ENCODE peak calls at places on chromosomes 16 and 17, in nine cellular contexts. U is OCI-LY7, C is upper lobe of right lung, W is GM23338, Y is left lung, I is heart left ventricle, D is fibroblast of lung, K is mesenchymal stem cell, T is pancreas. L is an unnamed sample.

GRCh38 chr17:81097943-81098308 is 63.0 kb downstream of the BAIAP2 start:
- DNase-seq in U (no peak), C (peak; percentile 85), W (no peak), Y (no peak), I (peak; percentile 63), D (no peak), K (peak; percentile 29), T (no peak), L (no peak)

GRCh38 chr16:7342598-7342997 is 10.0 kb downstream of the RBFOX1 start:
- DNase-seq in U (no peak), C (no peak), W (no peak), Y (no peak), I (no peak), D (no peak), K (no peak), T (no peak), L (no peak)

GRCh38 chr17:75845933-75846700 is 1.9 kb upstream of the UNC13D start:
- DNase-seq in U (no peak), C (no peak), W (no peak), Y (peak; percentile 75), I (no peak), D (no peak), K (no peak), T (peak; percentile 78), L (no peak)

GRCh38 chr16:90077757-90078593 is 844 bp upstream of the PRDM7 start:
- DNase-seq in U (peak; percentile 68), C (no peak), W (peak; percentile 55), Y (no peak), I (no peak), D (peak; percentile 42), K (no peak), T (peak; percentile 69), L (no peak)

GRCh38 chr17:78299052-78299451 is 60.8 kb downstream of the SOCS3 start:
- DNase-seq in U (no peak), C (no peak), W (no peak), Y (no peak), I (no peak), D (no peak), K (no peak), T (no peak), L (no peak)

GRCh38 chr16:74760007-74760767 is 14.4 kb downstream of the FA2H start:
- DNase-seq in U (no peak), C (peak; percentile 43), W (no peak), Y (no peak), I (no peak), D (peak; percentile 28), K (peak; percentile 68), T (no peak), L (no peak)

GRCh38 chr16:86665319-86665675 is 86.9 kb downstream of the FOXL1 start:
- DNase-seq in U (no peak), C (no peak), W (no peak), Y (no peak), I (no peak), D (peak; percentile 68), K (peak; percentile 66), T (no peak), L (no peak)

GRCh38 chr17:63094636-63095035 is 128.6 kb downstream of the TANC2 start:
- DNase-seq in U (no peak), C (no peak), W (no peak), Y (no peak), I (no peak), D (no peak), K (no peak), T (no peak), L (no peak)

GRCh38 chr16:67223992-67224391 is 2.9 kb upstream of the TMEM208 start:
- DNase-seq in U (no peak), C (no peak), W (no peak), Y (peak; percentile 0), I (no peak), D (no peak), K (no peak), T (no peak), L (no peak)

GRCh38 chr17:41518789-41519449 is at the start of gene KRT15:
- DNase-seq in U (no peak), C (no peak), W (no peak), Y (no peak), I (no peak), D (no peak), K (no peak), T (peak; percentile 16), L (no peak)

GRCh38 chr16:11793840-11794239 is 3.2 kb downstream of the ZC3H7A start:
- DNase-seq in U (no peak), C (peak; percentile 40), W (no peak), Y (no peak), I (no peak), D (no peak), K (no peak), T (no peak), L (no peak)

GRCh38 chr16:71726491-71727319 is 2.2 kb upstream of the PHLPP2 start:
- DNase-seq in U (peak; percentile 58), C (no peak), W (no peak), Y (no peak), I (no peak), D (no peak), K (no peak), T (no peak), L (no peak)

GRCh38 chr17:59397316-59398073 is 66.0 kb downstream of the YPEL2 start:
- DNase-seq in U (no peak), C (no peak), W (no peak), Y (no peak), I (no peak), D (no peak), K (no peak), T (no peak), L (no peak)

GRCh38 chr16:13997933-13998332 is 73.2 kb upstream of the MRTFB start:
- DNase-seq in U (peak; percentile 92), C (no peak), W (no peak), Y (no peak), I (no peak), D (no peak), K (no peak), T (no peak), L (no peak)

GRCh38 chr17:40325156-40326013 is 16.4 kb downstream of the RARA start:
- DNase-seq in U (no peak), C (no peak), W (no peak), Y (peak; percentile 38), I (peak; percentile 13), D (no peak), K (no peak), T (peak; percentile 30), L (no peak)

GRCh38 chr17:8188408-8188839 is 1.6 kb downstream of the BORCS6 start:
- DNase-seq in U (no peak), C (peak; percentile 65), W (no peak), Y (no peak), I (peak; percentile 27), D (no peak), K (no peak), T (peak; percentile 70), L (no peak)

GRCh38 chr17:8189041-8189710 is 804 bp downstream of the BORCS6 start:
- DNase-seq in U (no peak), C (peak; percentile 78), W (no peak), Y (peak; percentile 79), I (peak; percentile 48), D (peak; percentile 10), K (peak; percentile 44), T (peak; percentile 86), L (no peak)

GRCh38 chr17:8189711-8190477 is at the start of gene BORCS6:
- DNase-seq in U (peak; percentile 99), C (peak; percentile 97), W (peak; percentile 99), Y (peak; percentile 98), I (peak; percentile 99), D (peak; percentile 98), K (peak; percentile 99), T (peak; percentile 98), L (peak; percentile 98)

GRCh38 chr17:8192070-8192815 is 2.3 kb upstream of the BORCS6 start:
- DNase-seq in U (peak; percentile 91), C (peak; percentile 69), W (peak; percentile 97), Y (no peak), I (peak; percentile 90), D (peak; percentile 93), K (peak; percentile 86), T (no peak), L (peak; percentile 56)

GRCh38 chr17:8190506-8190905 is 526 bp upstream of the BORCS6 start:
- DNase-seq in U (no peak), C (no peak), W (no peak), Y (no peak), I (peak; percentile 34), D (no peak), K (no peak), T (no peak), L (no peak)
- H3K4me1 ChIP-seq in U (peaks cover 39% of the 10 kb centered on the region), C (peaks cover 39% of the 10 kb centered on the region), W (peaks cover 9% of the 10 kb centered on the region), Y (peaks cover 14% of the 10 kb centered on the region), I (peaks cover 43% of the 10 kb centered on the region), D (peaks cover 13% of the 10 kb centered on the region), K (peaks cover 20% of the 10 kb centered on the region), T (peaks cover 28% of the 10 kb centered on the region), L (peaks cover 42% of the 10 kb centered on the region)

GRCh38 chr17:2053380-2054261 is 1.3 kb upstream of the HIC1 start:
- DNase-seq in U (peak; percentile 77), C (peak; percentile 84), W (peak; percentile 88), Y (peak; percentile 91), I (peak; percentile 88), D (peak; percentile 77), K (peak; percentile 86), T (peak; percentile 85), L (peak; percentile 76)
- H3K4me1 ChIP-seq in U (peaks cover 32% of the 10 kb centered on the region), C (peaks cover 38% of the 10 kb centered on the region), W (peaks cover 6% of the 10 kb centered on the region), Y (peaks cover 32% of the 10 kb centered on the region), I (peaks cover 48% of the 10 kb centered on the region), D (peaks cover 5% of the 10 kb centered on the region), K (peaks cover 45% of the 10 kb centered on the region), T (peaks cover 17% of the 10 kb centered on the region), L (peaks cover 66% of the 10 kb centered on the region)

GRCh38 chr17:42853968-42854790 is 3.2 kb downstream of the AOC3 start:
- DNase-seq in U (no peak), C (peak; percentile 52), W (no peak), Y (no peak), I (no peak), D (no peak), K (no peak), T (no peak), L (no peak)
- H3K4me1 ChIP-seq in U (peaks cover 14% of the 10 kb centered on the region), C (peaks cover 11% of the 10 kb centered on the region), W (no peaks in the 10 kb centered on the region), Y (no peaks in the 10 kb centered on the region), I (peaks cover 12% of the 10 kb centered on the region), D (peaks cover 2% of the 10 kb centered on the region), K (peaks cover 4% of the 10 kb centered on the region), T (no peaks in the 10 kb centered on the region), L (peaks cover 6% of the 10 kb centered on the region)

GRCh38 chr17:55750750-55751641 is at the start of gene PCTP:
- DNase-seq in U (peak; percentile 83), C (peak; percentile 97), W (peak; percentile 96), Y (peak; percentile 99), I (peak; percentile 97), D (peak; percentile 91), K (peak; percentile 95), T (peak; percentile 95), L (peak; percentile 95)

GRCh38 chr17:55749985-55750384 is 866 bp upstream of the PCTP start:
- DNase-seq in U (no peak), C (no peak), W (no peak), Y (no peak), I (no peak), D (no peak), K (no peak), T (no peak), L (no peak)

GRCh38 chr17:55756689-55757088 is 5.8 kb downstream of the PCTP start:
- DNase-seq in U (no peak), C (no peak), W (no peak), Y (no peak), I (no peak), D (no peak), K (no peak), T (no peak), L (no peak)

GRCh38 chr17:55747209-55747608 is 3.6 kb upstream of the PCTP start:
- DNase-seq in U (no peak), C (no peak), W (no peak), Y (no peak), I (no peak), D (no peak), K (no peak), T (no peak), L (no peak)

GRCh38 chr17:55751720-55752250 is 934 bp downstream of the PCTP start:
- DNase-seq in U (no peak), C (no peak), W (peak; percentile 7), Y (no peak), I (no peak), D (no peak), K (no peak), T (no peak), L (no peak)
- H3K4me1 ChIP-seq in U (peaks cover 6% of the 10 kb centered on the region), C (peaks cover 13% of the 10 kb centered on the region), W (peaks cover 8% of the 10 kb centered on the region), Y (no peaks in the 10 kb centered on the region), I (peaks cover 16% of the 10 kb centered on the region), D (no peaks in the 10 kb centered on the region), K (peaks cover 4% of the 10 kb centered on the region), T (no peaks in the 10 kb centered on the region), L (peaks cover 9% of the 10 kb centered on the region)

L was measured in heart right ventricle.